ENCODE peak calls at places on chromosomes 12 and 14, in five cellular contexts. One of them, this sample, is unnamed.
A peak's percentile ranks its signal among the peaks of the same experiment; 100 is the strongest.

GRCh38 chr14:69073925-69074324 is 79.0 kb downstream of the DCAF5 start:
- DNase-seq in PC-3: no peak
- DNase-seq in Ammon's horn: no peak
- DNase-seq in NCI-H187: no peak
- DNase-seq in stimulated activated CD4-positive, alpha-beta T cell treated with anti-CD3 and anti-CD28 coated beads, Interleukin-1b, Interleukin-23, amount 100 ng/mL, for 48 hours: no peak
- DNase-seq in this sample: no peak

GRCh38 chr14:75295061-75295461 is 16.4 kb downstream of the FOS start:
- DNase-seq in PC-3: peak; percentile 68
- DNase-seq in Ammon's horn: no peak
- DNase-seq in NCI-H187: no peak
- DNase-seq in stimulated activated CD4-positive, alpha-beta T cell treated with anti-CD3 and anti-CD28 coated beads, Interleukin-1b, Interleukin-23, amount 100 ng/mL, for 48 hours: no peak
- DNase-seq in this sample: no peak

GRCh38 chr12:54429014-54429471 is 10.0 kb upstream of the ITGA5 start:
- DNase-seq in PC-3: peak; percentile 30
- DNase-seq in Ammon's horn: no peak
- DNase-seq in NCI-H187: no peak
- DNase-seq in stimulated activated CD4-positive, alpha-beta T cell treated with anti-CD3 and anti-CD28 coated beads, Interleukin-1b, Interleukin-23, amount 100 ng/mL, for 48 hours: no peak
- DNase-seq in this sample: no peak

GRCh38 chr14:72610096-72610830 is 283.6 kb downstream of the DPF3 start:
- DNase-seq in PC-3: no peak
- DNase-seq in Ammon's horn: no peak
- DNase-seq in NCI-H187: no peak
- DNase-seq in stimulated activated CD4-positive, alpha-beta T cell treated with anti-CD3 and anti-CD28 coated beads, Interleukin-1b, Interleukin-23, amount 100 ng/mL, for 48 hours: no peak
- DNase-seq in this sample: no peak

GRCh38 chr12:105523164-105524057 is 192.9 kb downstream of the C12orf75 start:
- DNase-seq in PC-3: no peak
- DNase-seq in Ammon's horn: peak; percentile 2
- DNase-seq in NCI-H187: peak; percentile 4
- DNase-seq in stimulated activated CD4-positive, alpha-beta T cell treated with anti-CD3 and anti-CD28 coated beads, Interleukin-1b, Interleukin-23, amount 100 ng/mL, for 48 hours: no peak
- DNase-seq in this sample: no peak

GRCh38 chr14:59582845-59583509 is 6.4 kb upstream of the CCDC175 start:
- DNase-seq in PC-3: no peak
- DNase-seq in Ammon's horn: no peak
- DNase-seq in NCI-H187: no peak
- DNase-seq in stimulated activated CD4-positive, alpha-beta T cell treated with anti-CD3 and anti-CD28 coated beads, Interleukin-1b, Interleukin-23, amount 100 ng/mL, for 48 hours: no peak
- DNase-seq in this sample: no peak

GRCh38 chr14:32497233-32497632 is 168.1 kb downstream of the AKAP6 start:
- DNase-seq in PC-3: no peak
- DNase-seq in Ammon's horn: no peak
- DNase-seq in NCI-H187: no peak
- DNase-seq in stimulated activated CD4-positive, alpha-beta T cell treated with anti-CD3 and anti-CD28 coated beads, Interleukin-1b, Interleukin-23, amount 100 ng/mL, for 48 hours: no peak
- DNase-seq in this sample: no peak

GRCh38 chr12:88578274-88578673 is 2.0 kb downstream of the KITLG start:
- DNase-seq in PC-3: peak; percentile 58
- DNase-seq in Ammon's horn: no peak
- DNase-seq in NCI-H187: no peak
- DNase-seq in stimulated activated CD4-positive, alpha-beta T cell treated with anti-CD3 and anti-CD28 coated beads, Interleukin-1b, Interleukin-23, amount 100 ng/mL, for 48 hours: no peak
- DNase-seq in this sample: no peak

GRCh38 chr12:103169-103981 is 36.8 kb downstream of the IQSEC3 start:
- DNase-seq in PC-3: no peak
- DNase-seq in Ammon's horn: no peak
- DNase-seq in NCI-H187: peak; percentile 71
- DNase-seq in stimulated activated CD4-positive, alpha-beta T cell treated with anti-CD3 and anti-CD28 coated beads, Interleukin-1b, Interleukin-23, amount 100 ng/mL, for 48 hours: no peak
- DNase-seq in this sample: no peak

GRCh38 chr12:74980510-74980909 is 229.1 kb downstream of the KCNC2 start:
- DNase-seq in PC-3: peak; percentile 40
- DNase-seq in Ammon's horn: no peak
- DNase-seq in NCI-H187: no peak
- DNase-seq in stimulated activated CD4-positive, alpha-beta T cell treated with anti-CD3 and anti-CD28 coated beads, Interleukin-1b, Interleukin-23, amount 100 ng/mL, for 48 hours: no peak
- DNase-seq in this sample: no peak

GRCh38 chr14:102427642-102428041 is 64.9 kb downstream of the TECPR2 start:
- DNase-seq in PC-3: no peak
- DNase-seq in Ammon's horn: no peak
- DNase-seq in NCI-H187: no peak
- DNase-seq in stimulated activated CD4-positive, alpha-beta T cell treated with anti-CD3 and anti-CD28 coated beads, Interleukin-1b, Interleukin-23, amount 100 ng/mL, for 48 hours: no peak
- DNase-seq in this sample: no peak

GRCh38 chr12:68490476-68490875 is 120.2 kb upstream of the RAP1B start:
- DNase-seq in PC-3: no peak
- DNase-seq in Ammon's horn: no peak
- DNase-seq in NCI-H187: no peak
- DNase-seq in stimulated activated CD4-positive, alpha-beta T cell treated with anti-CD3 and anti-CD28 coated beads, Interleukin-1b, Interleukin-23, amount 100 ng/mL, for 48 hours: no peak
- DNase-seq in this sample: no peak

GRCh38 chr12:2261708-2262107 is 208.9 kb downstream of the CACNA1C start:
- DNase-seq in PC-3: no peak
- DNase-seq in Ammon's horn: no peak
- DNase-seq in NCI-H187: no peak
- DNase-seq in stimulated activated CD4-positive, alpha-beta T cell treated with anti-CD3 and anti-CD28 coated beads, Interleukin-1b, Interleukin-23, amount 100 ng/mL, for 48 hours: no peak
- DNase-seq in this sample: no peak

GRCh38 chr14:58638231-58639205 is 756 bp downstream of the DACT1 start:
- DNase-seq in PC-3: peak; percentile 49
- DNase-seq in Ammon's horn: peak; percentile 64
- DNase-seq in NCI-H187: no peak
- DNase-seq in stimulated activated CD4-positive, alpha-beta T cell treated with anti-CD3 and anti-CD28 coated beads, Interleukin-1b, Interleukin-23, amount 100 ng/mL, for 48 hours: peak; percentile 32
- DNase-seq in this sample: no peak

GRCh38 chr12:108770963-108771362 is 39.6 kb upstream of the CORO1C start:
- DNase-seq in PC-3: no peak
- DNase-seq in Ammon's horn: no peak
- DNase-seq in NCI-H187: no peak
- DNase-seq in stimulated activated CD4-positive, alpha-beta T cell treated with anti-CD3 and anti-CD28 coated beads, Interleukin-1b, Interleukin-23, amount 100 ng/mL, for 48 hours: no peak
- DNase-seq in this sample: no peak

GRCh38 chr12:108175310-108175709 is 46.2 kb downstream of the WSCD2 start:
- DNase-seq in PC-3: no peak
- DNase-seq in Ammon's horn: peak; percentile 37
- DNase-seq in NCI-H187: peak; percentile 51
- DNase-seq in stimulated activated CD4-positive, alpha-beta T cell treated with anti-CD3 and anti-CD28 coated beads, Interleukin-1b, Interleukin-23, amount 100 ng/mL, for 48 hours: no peak
- DNase-seq in this sample: no peak

GRCh38 chr12:104676636-104677035 is 219.9 kb downstream of the CHST11 start:
- DNase-seq in PC-3: no peak
- DNase-seq in Ammon's horn: no peak
- DNase-seq in NCI-H187: no peak
- DNase-seq in stimulated activated CD4-positive, alpha-beta T cell treated with anti-CD3 and anti-CD28 coated beads, Interleukin-1b, Interleukin-23, amount 100 ng/mL, for 48 hours: no peak
- DNase-seq in this sample: no peak

GRCh38 chr14:90574640-90575131 is 177.9 kb downstream of the CALM1 start:
- DNase-seq in PC-3: no peak
- DNase-seq in Ammon's horn: no peak
- DNase-seq in NCI-H187: peak; percentile 55
- DNase-seq in stimulated activated CD4-positive, alpha-beta T cell treated with anti-CD3 and anti-CD28 coated beads, Interleukin-1b, Interleukin-23, amount 100 ng/mL, for 48 hours: no peak
- DNase-seq in this sample: no peak

This sample was measured in T-helper 2 cell.